ENCODE peak calls at places on chromosomes 13 and 19, in seven cellular contexts. One of them, this sample, is unnamed.
A peak's percentile ranks its signal among the peaks of the same experiment; 100 is the strongest.

GRCh38 chr13:94706854-94707399 is 5.4 kb downstream of the SOX21 start:
- DNase-seq in GM12878: no peak
- DNase-seq in K562: no peak
- DNase-seq in SK-N-SH: peak; percentile 26
- DNase-seq in HCT116: no peak
- DNase-seq in H1: no peak
- DNase-seq in HepG2: no peak
- DNase-seq in this sample: no peak

GRCh38 chr13:75636339-75637095 is 387 bp downstream of the LMO7 start:
- DNase-seq in HCT116: no peak
- DNase-seq in K562: peak; percentile 17
- DNase-seq in H1: no peak
- DNase-seq in SK-N-SH: peak; percentile 67
- DNase-seq in GM12878: no peak
- DNase-seq in HepG2: peak; percentile 18
- DNase-seq in this sample: no peak

GRCh38 chr19:35901055-35901644 is 810 bp upstream of the NFKBID start:
- DNase-seq in GM12878: no peak
- DNase-seq in SK-N-SH: no peak
- DNase-seq in HepG2: no peak
- DNase-seq in K562: no peak
- DNase-seq in HCT116: no peak
- DNase-seq in H1: no peak
- DNase-seq in this sample: no peak

GRCh38 chr13:29582171-29582570 is 13.3 kb downstream of the SLC7A1 start:
- DNase-seq in K562: peak; percentile 58
- DNase-seq in HepG2: no peak
- DNase-seq in H1: no peak
- DNase-seq in GM12878: no peak
- DNase-seq in HCT116: no peak
- DNase-seq in SK-N-SH: no peak
- DNase-seq in this sample: no peak

GRCh38 chr13:24348385-24348784 is 39.0 kb downstream of the C1QTNF9 start:
- DNase-seq in GM12878: no peak
- DNase-seq in HCT116: no peak
- DNase-seq in K562: no peak
- DNase-seq in H1: no peak
- DNase-seq in HepG2: no peak
- DNase-seq in SK-N-SH: no peak
- DNase-seq in this sample: no peak

GRCh38 chr19:15631817-15632216 is 8.9 kb upstream of the CYP4F3 start:
- DNase-seq in H1: no peak
- DNase-seq in SK-N-SH: peak; percentile 47
- DNase-seq in HCT116: no peak
- DNase-seq in K562: peak; percentile 87
- DNase-seq in GM12878: peak; percentile 3
- DNase-seq in HepG2: peak; percentile 27
- DNase-seq in this sample: no peak

GRCh38 chr19:1725100-1726064 is 27.9 kb upstream of the ONECUT3 start:
- DNase-seq in HepG2: peak; percentile 25
- DNase-seq in GM12878: no peak
- DNase-seq in H1: no peak
- DNase-seq in HCT116: no peak
- DNase-seq in K562: peak; percentile 100
- DNase-seq in SK-N-SH: peak; percentile 100
- DNase-seq in this sample: no peak

GRCh38 chr19:12666305-12667048 is at the start of the genes MAN2B1 and WDR83:
- DNase-seq in SK-N-SH: peak; percentile 98
- DNase-seq in H1: no peak
- DNase-seq in GM12878: no peak
- DNase-seq in K562: peak; percentile 94
- DNase-seq in HepG2: peak; percentile 65
- DNase-seq in HCT116: no peak
- DNase-seq in this sample: no peak

GRCh38 chr19:1041835-1042685 is 2.2 kb downstream of the ABCA7 start:
- DNase-seq in SK-N-SH: no peak
- DNase-seq in K562: peak; percentile 64
- DNase-seq in H1: no peak
- DNase-seq in HCT116: peak; percentile 90
- DNase-seq in HepG2: no peak
- DNase-seq in GM12878: no peak
- DNase-seq in this sample: peak; percentile 47

GRCh38 chr13:109606404-109607028 is 179.9 kb downstream of the IRS2 start:
- DNase-seq in GM12878: no peak
- DNase-seq in HCT116: no peak
- DNase-seq in HepG2: no peak
- DNase-seq in H1: no peak
- DNase-seq in K562: no peak
- DNase-seq in SK-N-SH: no peak
- DNase-seq in this sample: no peak

GRCh38 chr19:1064661-1065605 is 2.0 kb upstream of the ARHGAP45 start:
- DNase-seq in SK-N-SH: peak; percentile 88
- DNase-seq in GM12878: no peak
- DNase-seq in K562: no peak
- DNase-seq in HCT116: peak; percentile 56
- DNase-seq in H1: no peak
- DNase-seq in HepG2: no peak
- DNase-seq in this sample: no peak

GRCh38 chr19:45032421-45032820 is 6.4 kb upstream of the CLASRP start:
- DNase-seq in GM12878: no peak
- DNase-seq in SK-N-SH: no peak
- DNase-seq in H1: no peak
- DNase-seq in K562: no peak
- DNase-seq in HCT116: no peak
- DNase-seq in HepG2: no peak
- DNase-seq in this sample: no peak

GRCh38 chr13:44220948-44221347 is 152.7 kb upstream of the SERP2 start:
- DNase-seq in HCT116: no peak
- DNase-seq in GM12878: no peak
- DNase-seq in HepG2: no peak
- DNase-seq in K562: no peak
- DNase-seq in SK-N-SH: no peak
- DNase-seq in H1: no peak
- DNase-seq in this sample: no peak

GRCh38 chr13:45341799-45342584 is 1.0 kb upstream of the TPT1 start:
- DNase-seq in K562: no peak
- DNase-seq in SK-N-SH: peak; percentile 71
- DNase-seq in H1: no peak
- DNase-seq in HepG2: no peak
- DNase-seq in GM12878: no peak
- DNase-seq in HCT116: no peak
- DNase-seq in this sample: no peak

GRCh38 chr13:44368599-44369368 is 4.8 kb upstream of the SERP2 start:
- DNase-seq in K562: no peak
- DNase-seq in GM12878: no peak
- DNase-seq in H1: no peak
- DNase-seq in SK-N-SH: no peak
- DNase-seq in HepG2: no peak
- DNase-seq in HCT116: no peak
- DNase-seq in this sample: no peak

GRCh38 chr19:45670670-45671453 is 2.8 kb downstream of the GIPR start:
- DNase-seq in HCT116: peak; percentile 93
- DNase-seq in SK-N-SH: peak; percentile 99
- DNase-seq in HepG2: peak; percentile 55
- DNase-seq in H1: peak; percentile 93
- DNase-seq in K562: peak; percentile 100
- DNase-seq in GM12878: peak; percentile 62
- DNase-seq in this sample: no peak

GRCh38 chr19:47280183-47280797 is 5.6 kb downstream of the INAFM1 start:
- DNase-seq in HCT116: no peak
- DNase-seq in HepG2: peak; percentile 42
- DNase-seq in K562: peak; percentile 62
- DNase-seq in H1: no peak
- DNase-seq in GM12878: no peak
- DNase-seq in SK-N-SH: peak; percentile 51
- DNase-seq in this sample: no peak

GRCh38 chr13:98487016-98487415 is 89.9 kb downstream of the STK24 start:
- DNase-seq in HepG2: no peak
- DNase-seq in H1: no peak
- DNase-seq in GM12878: no peak
- DNase-seq in K562: no peak
- DNase-seq in HCT116: no peak
- DNase-seq in SK-N-SH: no peak
- DNase-seq in this sample: no peak

GRCh38 chr19:3783660-3784584 is 2.3 kb downstream of the MATK start:
- DNase-seq in SK-N-SH: peak; percentile 88
- DNase-seq in HepG2: peak; percentile 47
- DNase-seq in H1: no peak
- DNase-seq in K562: peak; percentile 37
- DNase-seq in GM12878: no peak
- DNase-seq in HCT116: no peak
- DNase-seq in this sample: no peak

GRCh38 chr13:80033286-80033685 is 307.6 kb downstream of the SPRY2 start:
- DNase-seq in GM12878: no peak
- DNase-seq in H1: no peak
- DNase-seq in HepG2: no peak
- DNase-seq in K562: no peak
- DNase-seq in HCT116: no peak
- DNase-seq in SK-N-SH: no peak
- DNase-seq in this sample: no peak

GRCh38 chr19:12997967-12998940 is 3.0 kb downstream of the NFIX start:
- DNase-seq in K562: no peak
- DNase-seq in H1: no peak
- DNase-seq in HepG2: no peak
- DNase-seq in GM12878: no peak
- DNase-seq in SK-N-SH: no peak
- DNase-seq in HCT116: no peak
- DNase-seq in this sample: no peak

GRCh38 chr19:10763828-10764339 is 46.0 kb downstream of the DNM2 start:
- DNase-seq in SK-N-SH: no peak
- DNase-seq in HCT116: no peak
- DNase-seq in H1: no peak
- DNase-seq in K562: no peak
- DNase-seq in GM12878: no peak
- DNase-seq in HepG2: no peak
- DNase-seq in this sample: no peak
- H3K27ac ChIP-seq in SK-N-SH: no peak overlapping the region
- H3K27ac ChIP-seq in HCT116: peak overlapping the region; percentile 20
- H3K27ac ChIP-seq in H1: no peak overlapping the region
- H3K27ac ChIP-seq in K562: no peak overlapping the region
- H3K27ac ChIP-seq in GM12878: no peak overlapping the region
- H3K27ac ChIP-seq in HepG2: peak overlapping the region; percentile 57
- H3K27ac ChIP-seq in this sample: no peak overlapping the region

GRCh38 chr19:16970821-16971220 is 55.8 kb downstream of the CPAMD8 start:
- DNase-seq in HCT116: no peak
- DNase-seq in GM12878: no peak
- DNase-seq in SK-N-SH: no peak
- DNase-seq in H1: no peak
- DNase-seq in HepG2: no peak
- DNase-seq in K562: no peak
- DNase-seq in this sample: no peak

GRCh38 chr19:16969127-16969526 is 57.5 kb downstream of the CPAMD8 start:
- DNase-seq in K562: no peak
- DNase-seq in GM12878: no peak
- DNase-seq in H1: no peak
- DNase-seq in HepG2: peak; percentile 25
- DNase-seq in HCT116: no peak
- DNase-seq in SK-N-SH: no peak
- DNase-seq in this sample: no peak
- TF ChIP-seq SIN3A in K562: no peak
- TF ChIP-seq SIN3A in GM12878: no peak
- TF ChIP-seq SIN3A in H1: no peak
- TF ChIP-seq SIN3A in HepG2: no peak
- TF ChIP-seq SIN3A in HCT116: no peak
- TF ChIP-seq SIN3A in SK-N-SH: no peak
- TF ChIP-seq SIN3A in this sample: no peak

GRCh38 chr13:21813110-21813509 is 142.2 kb downstream of the FGF9 start:
- DNase-seq in HepG2: no peak
- DNase-seq in HCT116: no peak
- DNase-seq in GM12878: no peak
- DNase-seq in H1: no peak
- DNase-seq in SK-N-SH: no peak
- DNase-seq in K562: no peak
- DNase-seq in this sample: no peak
- TF ChIP-seq CTCF in HepG2: peak; percentile 6
- TF ChIP-seq CTCF in HCT116: no peak
- TF ChIP-seq CTCF in GM12878: no peak
- TF ChIP-seq CTCF in H1: peak; percentile 53
- TF ChIP-seq CTCF in SK-N-SH: no peak
- TF ChIP-seq CTCF in K562: peak; percentile 21
- TF ChIP-seq CTCF in this sample: peak; percentile 23

DNA sequence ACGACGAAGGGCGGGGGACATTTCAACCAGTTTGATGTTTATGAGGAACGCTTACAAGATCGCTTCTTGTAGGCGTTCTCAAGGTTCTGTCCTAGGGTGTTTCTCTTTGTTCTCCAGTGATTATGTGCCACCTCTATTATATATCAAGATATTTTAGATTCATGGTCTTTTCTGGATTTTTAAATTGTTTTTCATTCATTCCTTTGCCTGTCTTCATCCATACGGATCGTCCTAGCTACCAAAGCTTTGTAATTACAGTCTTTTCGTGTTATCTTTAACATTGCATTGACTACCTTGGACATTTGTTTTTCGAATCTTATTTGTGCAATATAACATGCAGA is 342 bp upstream of the EID2 start:
- DNase-seq in K562: no peak
- DNase-seq in HepG2: no peak
- DNase-seq in HCT116: no peak
- DNase-seq in SK-N-SH: no peak
- DNase-seq in GM12878: no peak
- DNase-seq in H1: no peak
- DNase-seq in this sample: no peak
- H3K27ac ChIP-seq in K562: no peak overlapping the region
- H3K27ac ChIP-seq in HepG2: no peak overlapping the region
- H3K27ac ChIP-seq in HCT116: no peak overlapping the region
- H3K27ac ChIP-seq in SK-N-SH: no peak overlapping the region
- H3K27ac ChIP-seq in GM12878: no peak overlapping the region
- H3K27ac ChIP-seq in H1: no peak overlapping the region
- H3K27ac ChIP-seq in this sample: peak overlapping the region; percentile 65

GRCh38 chr13:103134271-103134670 is 68.1 kb upstream of the SLC10A2 start:
- DNase-seq in HCT116: no peak
- DNase-seq in K562: no peak
- DNase-seq in SK-N-SH: peak; percentile 14
- DNase-seq in GM12878: peak; percentile 34
- DNase-seq in HepG2: no peak
- DNase-seq in H1: no peak
- DNase-seq in this sample: no peak

GRCh38 chr13:103142091-103142594 is 75.9 kb upstream of the SLC10A2 start:
- DNase-seq in H1: no peak
- DNase-seq in K562: no peak
- DNase-seq in HCT116: no peak
- DNase-seq in HepG2: no peak
- DNase-seq in GM12878: no peak
- DNase-seq in SK-N-SH: no peak
- DNase-seq in this sample: no peak

GRCh38 chr13:103145476-103145875 is 79.3 kb upstream of the SLC10A2 start:
- DNase-seq in SK-N-SH: no peak
- DNase-seq in K562: no peak
- DNase-seq in HepG2: no peak
- DNase-seq in GM12878: no peak
- DNase-seq in H1: no peak
- DNase-seq in HCT116: no peak
- DNase-seq in this sample: no peak

GRCh38 chr13:103140001-103140671 is 73.9 kb upstream of the SLC10A2 start:
- DNase-seq in HepG2: peak; percentile 12
- DNase-seq in GM12878: peak; percentile 52
- DNase-seq in HCT116: peak; percentile 16
- DNase-seq in H1: no peak
- DNase-seq in SK-N-SH: peak; percentile 10
- DNase-seq in K562: peak; percentile 9
- DNase-seq in this sample: peak; percentile 13
- TF ChIP-seq SIN3A in HepG2: no peak
- TF ChIP-seq SIN3A in GM12878: no peak
- TF ChIP-seq SIN3A in HCT116: no peak
- TF ChIP-seq SIN3A in H1: no peak
- TF ChIP-seq SIN3A in SK-N-SH: no peak
- TF ChIP-seq SIN3A in K562: no peak
- TF ChIP-seq SIN3A in this sample: no peak